ENCODE peak calls at places on chromosomes 11 and 22, in ten cellular contexts. K is sigmoid colon; P is HL-60; O is mucosa of gallbladder; E is smooth muscle cell of the brain vasculature; H is fibroblast of lung; U is stimulated activated CD4-positive, alpha-beta T cell treated with anti-CD3 and anti-CD28 coated beads, Interleukin-2, amount 100 ng/mL, for 48 hours; J is EL; N is activated naive CD4-positive, alpha-beta T cell treated with Interleukin-2 at 50 U/mL for 16 hours; W is fibroblast of gingiva. L is an unnamed sample.
A peak's percentile ranks its signal among the peaks of the same experiment; 100 is the strongest.

GRCh38 chr22:38937541-38937940 is 19.9 kb upstream of the APOBEC3A start:
- DNase-seq in O (no peak), H (no peak), K (no peak), W (no peak), N (no peak), J (no peak), U (no peak), P (no peak), E (no peak), L (no peak)

GRCh38 chr11:100715163-100715792 is 28.2 kb downstream of the ARHGAP42 start:
- DNase-seq in J (no peak), H (no peak), K (no peak), O (no peak), U (no peak), W (no peak), P (no peak), N (no peak), E (no peak), L (no peak)

GRCh38 chr11:107705027-107705426 is 6.8 kb downstream of the SLN start:
- DNase-seq in O (no peak), U (no peak), K (no peak), J (peak; percentile 84), H (peak; percentile 82), P (no peak), E (no peak), N (no peak), W (peak; percentile 65), L (no peak)

GRCh38 chr22:26903030-26903856 is 245.9 kb downstream of the MIAT start:
- DNase-seq in P (no peak), U (peak; percentile 1), W (no peak), N (no peak), O (no peak), J (no peak), E (no peak), K (no peak), H (no peak), L (peak; percentile 19)

GRCh38 chr11:75413864-75414263 is 14.5 kb downstream of the RPS3 start:
- DNase-seq in O (no peak), W (no peak), J (no peak), U (no peak), H (no peak), E (no peak), N (no peak), K (no peak), P (no peak), L (no peak)

GRCh38 chr22:17706451-17706900 is 67.8 kb downstream of the BID start:
- DNase-seq in J (peak; percentile 95), O (peak; percentile 70), N (peak; percentile 27), H (peak; percentile 93), K (peak; percentile 75), W (peak; percentile 93), U (peak; percentile 25), P (peak; percentile 80), E (peak; percentile 88), L (peak; percentile 86)

GRCh38 chr11:29125621-29126020 is 891.2 kb downstream of the KCNA4 start:
- DNase-seq in N (no peak), U (no peak), K (no peak), W (no peak), O (no peak), E (no peak), P (no peak), H (no peak), J (peak; percentile 19), L (no peak)

GRCh38 chr11:112523917-112524316 is 263.3 kb upstream of the PLET1 start:
- DNase-seq in U (no peak), N (no peak), P (no peak), W (no peak), J (no peak), E (no peak), H (no peak), O (no peak), K (no peak), L (peak; percentile 49)

GRCh38 chr11:116686891-116687290 is 85.9 kb downstream of the BUD13 start:
- DNase-seq in J (no peak), H (no peak), K (peak; percentile 39), W (no peak), O (no peak), P (no peak), E (no peak), N (no peak), U (no peak), L (no peak)

GRCh38 chr11:126468102-126468521 is 112.6 kb downstream of the ST3GAL4 start:
- DNase-seq in K (no peak), U (no peak), H (no peak), O (no peak), W (no peak), N (no peak), J (peak; percentile 9), P (peak; percentile 46), E (peak; percentile 35), L (peak; percentile 74)

GRCh38 chr11:78050964-78051831 is 12.5 kb upstream of the THRSP start:
- DNase-seq in H (peak; percentile 32), J (peak; percentile 84), W (peak; percentile 52), P (no peak), E (no peak), U (no peak), O (no peak), N (no peak), K (no peak), L (no peak)

GRCh38 chr11:117426297-117426685 is 98.6 kb downstream of the CEP164 start:
- DNase-seq in E (no peak), U (peak; percentile 79), W (peak; percentile 13), O (peak; percentile 60), P (peak; percentile 40), N (peak; percentile 73), H (peak; percentile 39), K (peak; percentile 82), J (peak; percentile 41), L (peak; percentile 82)

GRCh38 chr11:65541093-65542010 is 16.5 kb downstream of the SCYL1 start:
- DNase-seq in H (no peak), U (no peak), E (no peak), P (no peak), O (no peak), N (no peak), J (no peak), W (no peak), K (peak; percentile 73), L (no peak)

GRCh38 chr11:113286001-113286400 is 28.4 kb upstream of the TTC12 start:
- DNase-seq in N (no peak), W (no peak), E (no peak), P (no peak), U (no peak), J (no peak), K (no peak), H (no peak), O (no peak), L (no peak)

GRCh38 chr11:36628765-36629199 is 30.7 kb upstream of the RAG2 start:
- DNase-seq in K (no peak), P (no peak), O (no peak), J (no peak), E (no peak), N (no peak), W (no peak), H (no peak), U (no peak), L (no peak)

GRCh38 chr11:29312817-29313216 is 704.0 kb downstream of the KCNA4 start:
- DNase-seq in H (peak; percentile 39), E (no peak), O (no peak), J (peak; percentile 84), N (no peak), W (peak; percentile 35), P (no peak), K (no peak), U (no peak), L (no peak)

GRCh38 chr11:75389925-75390324 is 9.4 kb upstream of the RPS3 start:
- DNase-seq in J (no peak), N (no peak), H (no peak), O (no peak), W (no peak), K (no peak), P (no peak), E (no peak), U (no peak), L (no peak)

GRCh38 chr22:49807780-49808708 is 19.6 kb downstream of the BRD1 start:
- DNase-seq in U (no peak), N (peak; percentile 24), O (no peak), J (no peak), H (no peak), W (no peak), E (no peak), K (no peak), P (no peak), L (no peak)

GRCh38 chr11:64665381-64665780 is 57.6 kb downstream of the NRXN2 start:
- DNase-seq in W (no peak), K (no peak), N (no peak), J (no peak), E (no peak), P (no peak), H (no peak), O (no peak), U (no peak), L (no peak)

GRCh38 chr22:29555065-29555644 is 1.6 kb upstream of the THOC5 start:
- DNase-seq in O (peak; percentile 19), H (peak; percentile 24), W (peak; percentile 53), N (no peak), P (no peak), E (no peak), U (no peak), K (no peak), J (no peak), L (peak; percentile 63)

GRCh38 chr11:133821776-133822175 is 23.5 kb downstream of the SPATA19 start:
- DNase-seq in E (no peak), W (no peak), P (peak; percentile 37), K (no peak), N (no peak), O (peak; percentile 56), H (peak; percentile 2), U (peak; percentile 18), J (no peak), L (peak; percentile 81)

GRCh38 chr11:70796601-70797000 is 398.3 kb downstream of the CTTN start:
- DNase-seq in E (no peak), P (no peak), J (no peak), N (no peak), U (no peak), O (no peak), H (no peak), W (no peak), K (no peak), L (no peak)